ENCODE peak calls at places on chromosome 4, in seven cellular contexts. O is lower leg skin; Y is progenitor cell of endocrine pancreas; U is activated T-helper 1 cell treated with anti-CD3 and anti-CD28 coated beads, Interleukin-12 subunit alpha, Interleukin-12 subunit beta, Interleukin-2, Interleukin-4 antibody, amounts not matched to agents 30 ng/mL and 10 ng/mL and 1 ng/mL, durations not matched to agents 14 hours and 24 hours and 36 hours; Z is anterior cingulate cortex; R is G401; A is BJ. T is an unnamed sample.

GRCh38 chr4:76306882-76307669 is 543 bp downstream of the STBD1 start:
- DNase-seq in O (peak), Y (peak), U (no peak), Z (no peak), R (no peak), A (no peak), T (no peak)

GRCh38 chr4:106898621-106899230 is 137.4 kb downstream of the DKK2 start:
- DNase-seq in O (no peak), Y (peak), U (no peak), Z (no peak), R (peak), A (peak), T (peak)

GRCh38 chr4:89298788-89299152 is 8.8 kb downstream of the GPRIN3 start:
- DNase-seq in O (no peak), Y (no peak), U (no peak), Z (no peak), R (peak), A (no peak), T (no peak)

GRCh38 chr4:183469327-183469726 is 24.9 kb downstream of the CDKN2AIP start:
- DNase-seq in O (no peak), Y (no peak), U (no peak), Z (no peak), R (no peak), A (no peak), T (no peak)

GRCh38 chr4:41214158-41215146 is at the start of gene APBB2:
- DNase-seq in O (peak), Y (peak), U (peak), Z (peak), R (peak), A (no peak), T (peak)

GRCh38 chr4:89196745-89197144 is 85.4 kb downstream of the TIGD2 start:
- DNase-seq in O (no peak), Y (no peak), U (no peak), Z (no peak), R (no peak), A (no peak), T (no peak)

GRCh38 chr4:1401409-1402020 is 4.7 kb downstream of the NKX1-1 start:
- DNase-seq in O (peak), Y (no peak), U (no peak), Z (no peak), R (no peak), A (no peak), T (no peak)

GRCh38 chr4:93384897-93385296 is 443.7 kb upstream of the ATOH1 start:
- DNase-seq in O (no peak), Y (no peak), U (no peak), Z (no peak), R (no peak), A (no peak), T (no peak)

GRCh38 chr4:127124919-127125318 is 507.8 kb upstream of the INTU start:
- DNase-seq in O (no peak), Y (no peak), U (no peak), Z (no peak), R (no peak), A (no peak), T (no peak)

GRCh38 chr4:168832746-168833575 is 177.1 kb downstream of the CBR4 start:
- DNase-seq in O (peak), Y (peak), U (no peak), Z (peak), R (peak), A (no peak), T (peak)

GRCh38 chr4:164138521-164138920 is 615.4 kb upstream of the SMIM31 start:
- DNase-seq in O (no peak), Y (no peak), U (no peak), Z (no peak), R (no peak), A (no peak), T (no peak)

GRCh38 chr4:59339631-59340030 is 1860.5 kb upstream of the ADGRL3 start:
- DNase-seq in O (no peak), Y (no peak), U (no peak), Z (no peak), R (no peak), A (no peak), T (no peak)

GRCh38 chr4:92451792-92452191 is 148.0 kb downstream of the GRID2 start:
- DNase-seq in O (no peak), Y (no peak), U (no peak), Z (no peak), R (no peak), A (no peak), T (no peak)

GRCh38 chr4:45442466-45442865 is 681.4 kb downstream of the GABRG1 start:
- DNase-seq in O (no peak), Y (no peak), U (no peak), Z (no peak), R (no peak), A (no peak), T (peak)

GRCh38 chr4:3767569-3768288 is 1.5 kb downstream of the ADRA2C start:
- DNase-seq in O (no peak), Y (no peak), U (no peak), Z (no peak), R (no peak), A (no peak), T (no peak)

GRCh38 chr4:142549726-142550463 is 296.2 kb downstream of the INPP4B start:
- DNase-seq in O (no peak), Y (no peak), U (no peak), Z (no peak), R (peak), A (peak), T (no peak)

GRCh38 chr4:38567448-38567847 is 96.6 kb upstream of the KLF3 start:
- DNase-seq in O (no peak), Y (no peak), U (no peak), Z (no peak), R (no peak), A (no peak), T (no peak)

GRCh38 chr4:99219479-99219878 is 433 bp upstream of the ADH6 start:
- DNase-seq in O (no peak), Y (no peak), U (no peak), Z (no peak), R (no peak), A (no peak), T (no peak)

GRCh38 chr4:94413085-94413685 is 38.6 kb upstream of the PDLIM5 start:
- DNase-seq in O (no peak), Y (no peak), U (no peak), Z (no peak), R (no peak), A (peak), T (no peak)

GRCh38 chr4:99088485-99089365 is at the start of gene ADH5:
- DNase-seq in O (peak), Y (peak), U (peak), Z (peak), R (peak), A (no peak), T (peak)

GRCh38 chr4:1291996-1292702 is 2.5 kb downstream of the MAEA start:
- DNase-seq in O (peak), Y (no peak), U (no peak), Z (no peak), R (no peak), A (no peak), T (no peak)

GRCh38 chr4:14865804-14866203 is 136.5 kb upstream of the CPEB2 start:
- DNase-seq in O (no peak), Y (no peak), U (no peak), Z (no peak), R (no peak), A (no peak), T (no peak)

GRCh38 chr4:53591372-53591892 is at the start of gene LNX1:
- DNase-seq in O (peak), Y (peak), U (no peak), Z (no peak), R (no peak), A (no peak), T (no peak)

T was measured in cerebellum.